ENCODE peak calls at places on chromosomes 7 and 10, in six cellular contexts. One of them, this sample, is unnamed.
A peak's percentile ranks its signal among the peaks of the same experiment; 100 is the strongest.

GRCh38 chr10:119370046-119370770 is 162.8 kb downstream of the GRK5 start:
- DNase-seq in astrocyte of the spinal cord: peak; percentile 70
- DNase-seq in HCT116: no peak
- DNase-seq in fibroblast of lung: peak; percentile 69
- DNase-seq in right atrium auricular region: peak; percentile 85
- DNase-seq in CD4-positive, alpha-beta T cell: no peak
- DNase-seq in this sample: no peak

GRCh38 chr7:159048656-159049055 is 96.0 kb downstream of the VIPR2 start:
- DNase-seq in astrocyte of the spinal cord: no peak
- DNase-seq in HCT116: no peak
- DNase-seq in fibroblast of lung: no peak
- DNase-seq in right atrium auricular region: no peak
- DNase-seq in CD4-positive, alpha-beta T cell: no peak
- DNase-seq in this sample: no peak

GRCh38 chr7:27185013-27185707 is at the start of gene HOXA11:
- DNase-seq in astrocyte of the spinal cord: no peak
- DNase-seq in HCT116: no peak
- DNase-seq in fibroblast of lung: no peak
- DNase-seq in right atrium auricular region: no peak
- DNase-seq in CD4-positive, alpha-beta T cell: no peak
- DNase-seq in this sample: no peak

GRCh38 chr10:79063071-79063491 is 5.7 kb upstream of the ZMIZ1 start:
- DNase-seq in astrocyte of the spinal cord: no peak
- DNase-seq in HCT116: no peak
- DNase-seq in fibroblast of lung: no peak
- DNase-seq in right atrium auricular region: no peak
- DNase-seq in CD4-positive, alpha-beta T cell: no peak
- DNase-seq in this sample: no peak

GRCh38 chr7:41582116-41582515 is 120.8 kb downstream of the INHBA start:
- DNase-seq in astrocyte of the spinal cord: no peak
- DNase-seq in HCT116: no peak
- DNase-seq in fibroblast of lung: peak; percentile 49
- DNase-seq in right atrium auricular region: no peak
- DNase-seq in CD4-positive, alpha-beta T cell: no peak
- DNase-seq in this sample: no peak

GRCh38 chr7:129786179-129786514 is 166.6 kb downstream of the UBE2H start:
- DNase-seq in astrocyte of the spinal cord: no peak
- DNase-seq in HCT116: no peak
- DNase-seq in fibroblast of lung: no peak
- DNase-seq in right atrium auricular region: no peak
- DNase-seq in CD4-positive, alpha-beta T cell: no peak
- DNase-seq in this sample: no peak

GRCh38 chr7:51369746-51370145 is 53.1 kb upstream of the COBL start:
- DNase-seq in astrocyte of the spinal cord: peak; percentile 3
- DNase-seq in HCT116: no peak
- DNase-seq in fibroblast of lung: no peak
- DNase-seq in right atrium auricular region: no peak
- DNase-seq in CD4-positive, alpha-beta T cell: no peak
- DNase-seq in this sample: no peak

GRCh38 chr7:96311967-96312366 is 9.9 kb downstream of the SLC25A13 start:
- DNase-seq in astrocyte of the spinal cord: no peak
- DNase-seq in HCT116: no peak
- DNase-seq in fibroblast of lung: peak; percentile 20
- DNase-seq in right atrium auricular region: no peak
- DNase-seq in CD4-positive, alpha-beta T cell: no peak
- DNase-seq in this sample: no peak

GRCh38 chr10:97571622-97572021 is 957 bp upstream of the ANKRD2 start:
- DNase-seq in astrocyte of the spinal cord: no peak
- DNase-seq in HCT116: no peak
- DNase-seq in fibroblast of lung: no peak
- DNase-seq in right atrium auricular region: no peak
- DNase-seq in CD4-positive, alpha-beta T cell: no peak
- DNase-seq in this sample: no peak

GRCh38 chr10:129192344-129193128 is 274.5 kb upstream of the MGMT start:
- DNase-seq in astrocyte of the spinal cord: no peak
- DNase-seq in HCT116: no peak
- DNase-seq in fibroblast of lung: no peak
- DNase-seq in right atrium auricular region: peak; percentile 82
- DNase-seq in CD4-positive, alpha-beta T cell: no peak
- DNase-seq in this sample: no peak

GRCh38 chr10:130956251-130956650 is 355.3 kb downstream of the TCERG1L start:
- DNase-seq in astrocyte of the spinal cord: no peak
- DNase-seq in HCT116: no peak
- DNase-seq in fibroblast of lung: no peak
- DNase-seq in right atrium auricular region: no peak
- DNase-seq in CD4-positive, alpha-beta T cell: no peak
- DNase-seq in this sample: peak; percentile 63

GRCh38 chr10:29120216-29120615 is 168.7 kb upstream of the LYZL1 start:
- DNase-seq in astrocyte of the spinal cord: peak; percentile 58
- DNase-seq in HCT116: no peak
- DNase-seq in fibroblast of lung: peak; percentile 85
- DNase-seq in right atrium auricular region: no peak
- DNase-seq in CD4-positive, alpha-beta T cell: no peak
- DNase-seq in this sample: no peak

GRCh38 chr7:30225863-30226361 is 58.5 kb upstream of the ZNRF2 start:
- DNase-seq in astrocyte of the spinal cord: peak; percentile 72
- DNase-seq in HCT116: peak; percentile 31
- DNase-seq in fibroblast of lung: peak; percentile 86
- DNase-seq in right atrium auricular region: no peak
- DNase-seq in CD4-positive, alpha-beta T cell: no peak
- DNase-seq in this sample: no peak

GRCh38 chr7:91263359-91264082 is 712 bp upstream of the FZD1 start:
- DNase-seq in astrocyte of the spinal cord: no peak
- DNase-seq in HCT116: no peak
- DNase-seq in fibroblast of lung: no peak
- DNase-seq in right atrium auricular region: no peak
- DNase-seq in CD4-positive, alpha-beta T cell: no peak
- DNase-seq in this sample: no peak

GRCh38 chr10:44757551-44758205 is 153.5 kb upstream of the TMEM72 start:
- DNase-seq in astrocyte of the spinal cord: no peak
- DNase-seq in HCT116: no peak
- DNase-seq in fibroblast of lung: no peak
- DNase-seq in right atrium auricular region: no peak
- DNase-seq in CD4-positive, alpha-beta T cell: no peak
- DNase-seq in this sample: no peak

GRCh38 chr10:110618206-110618605 is 25.9 kb upstream of the RBM20 start:
- DNase-seq in astrocyte of the spinal cord: no peak
- DNase-seq in HCT116: no peak
- DNase-seq in fibroblast of lung: no peak
- DNase-seq in right atrium auricular region: no peak
- DNase-seq in CD4-positive, alpha-beta T cell: no peak
- DNase-seq in this sample: no peak

GRCh38 chr10:91652364-91652763 is 19.5 kb upstream of the PPP1R3C start:
- DNase-seq in astrocyte of the spinal cord: peak; percentile 91
- DNase-seq in HCT116: peak; percentile 86
- DNase-seq in fibroblast of lung: peak; percentile 100
- DNase-seq in right atrium auricular region: no peak
- DNase-seq in CD4-positive, alpha-beta T cell: no peak
- DNase-seq in this sample: no peak

GRCh38 chr10:101042118-101042517 is 11.1 kb downstream of the SFXN3 start:
- DNase-seq in astrocyte of the spinal cord: no peak
- DNase-seq in HCT116: no peak
- DNase-seq in fibroblast of lung: no peak
- DNase-seq in right atrium auricular region: no peak
- DNase-seq in CD4-positive, alpha-beta T cell: no peak
- DNase-seq in this sample: no peak

GRCh38 chr10:94211187-94211529 is 151.6 kb downstream of the NOC3L start:
- DNase-seq in astrocyte of the spinal cord: no peak
- DNase-seq in HCT116: no peak
- DNase-seq in fibroblast of lung: no peak
- DNase-seq in right atrium auricular region: no peak
- DNase-seq in CD4-positive, alpha-beta T cell: no peak
- DNase-seq in this sample: no peak

GRCh38 chr10:34486008-34486407 is 329.1 kb downstream of the PARD3 start:
- DNase-seq in astrocyte of the spinal cord: no peak
- DNase-seq in HCT116: no peak
- DNase-seq in fibroblast of lung: no peak
- DNase-seq in right atrium auricular region: no peak
- DNase-seq in CD4-positive, alpha-beta T cell: no peak
- DNase-seq in this sample: no peak

GRCh38 chr7:73612598-73613269 is 11.6 kb downstream of the MLXIPL start:
- DNase-seq in astrocyte of the spinal cord: peak; percentile 37
- DNase-seq in HCT116: no peak
- DNase-seq in fibroblast of lung: peak; percentile 25
- DNase-seq in right atrium auricular region: no peak
- DNase-seq in CD4-positive, alpha-beta T cell: no peak
- DNase-seq in this sample: no peak
- TF ChIP-seq CTCF in astrocyte of the spinal cord: peak; percentile 27
- TF ChIP-seq CTCF in HCT116: peak; percentile 29
- TF ChIP-seq CTCF in fibroblast of lung: no peak
- TF ChIP-seq CTCF in right atrium auricular region: no peak
- TF ChIP-seq CTCF in CD4-positive, alpha-beta T cell: no peak
- TF ChIP-seq CTCF in this sample: peak; percentile 20

GRCh38 chr10:19668104-19668503 is 148.1 kb upstream of the PLXDC2 start:
- DNase-seq in astrocyte of the spinal cord: no peak
- DNase-seq in HCT116: no peak
- DNase-seq in fibroblast of lung: no peak
- DNase-seq in right atrium auricular region: no peak
- DNase-seq in CD4-positive, alpha-beta T cell: no peak
- DNase-seq in this sample: no peak

GRCh38 chr10:19659920-19660655 is 156.1 kb upstream of the PLXDC2 start:
- DNase-seq in astrocyte of the spinal cord: peak; percentile 38
- DNase-seq in HCT116: no peak
- DNase-seq in fibroblast of lung: peak; percentile 73
- DNase-seq in right atrium auricular region: no peak
- DNase-seq in CD4-positive, alpha-beta T cell: no peak
- DNase-seq in this sample: no peak

GRCh38 chr10:19658131-19658530 is 158.1 kb upstream of the PLXDC2 start:
- DNase-seq in astrocyte of the spinal cord: peak; percentile 28
- DNase-seq in HCT116: no peak
- DNase-seq in fibroblast of lung: peak; percentile 62
- DNase-seq in right atrium auricular region: no peak
- DNase-seq in CD4-positive, alpha-beta T cell: no peak
- DNase-seq in this sample: no peak

GRCh38 chr10:19658622-19659233 is 157.5 kb upstream of the PLXDC2 start:
- DNase-seq in astrocyte of the spinal cord: peak; percentile 46
- DNase-seq in HCT116: no peak
- DNase-seq in fibroblast of lung: peak; percentile 76
- DNase-seq in right atrium auricular region: no peak
- DNase-seq in CD4-positive, alpha-beta T cell: no peak
- DNase-seq in this sample: no peak

GRCh38 chr10:19663344-19663743 is 152.9 kb upstream of the PLXDC2 start:
- DNase-seq in astrocyte of the spinal cord: no peak
- DNase-seq in HCT116: no peak
- DNase-seq in fibroblast of lung: no peak
- DNase-seq in right atrium auricular region: no peak
- DNase-seq in CD4-positive, alpha-beta T cell: no peak
- DNase-seq in this sample: no peak
- TF ChIP-seq CTCF in astrocyte of the spinal cord: no peak
- TF ChIP-seq CTCF in HCT116: no peak
- TF ChIP-seq CTCF in fibroblast of lung: no peak
- TF ChIP-seq CTCF in right atrium auricular region: no peak
- TF ChIP-seq CTCF in CD4-positive, alpha-beta T cell: no peak
- TF ChIP-seq CTCF in this sample: no peak

GRCh38 chr10:31619410-31620095 is 300.5 kb downstream of the ZEB1 start:
- DNase-seq in astrocyte of the spinal cord: no peak
- DNase-seq in HCT116: no peak
- DNase-seq in fibroblast of lung: no peak
- DNase-seq in right atrium auricular region: no peak
- DNase-seq in CD4-positive, alpha-beta T cell: no peak
- DNase-seq in this sample: no peak

GRCh38 chr10:31623466-31623865 is 304.4 kb downstream of the ZEB1 start:
- DNase-seq in astrocyte of the spinal cord: no peak
- DNase-seq in HCT116: no peak
- DNase-seq in fibroblast of lung: no peak
- DNase-seq in right atrium auricular region: peak; percentile 74
- DNase-seq in CD4-positive, alpha-beta T cell: no peak
- DNase-seq in this sample: no peak

GRCh38 chr10:31621733-31622132 is 302.7 kb downstream of the ZEB1 start:
- DNase-seq in astrocyte of the spinal cord: no peak
- DNase-seq in HCT116: no peak
- DNase-seq in fibroblast of lung: no peak
- DNase-seq in right atrium auricular region: no peak
- DNase-seq in CD4-positive, alpha-beta T cell: no peak
- DNase-seq in this sample: no peak

GRCh38 chr10:31620236-31621151 is 301.5 kb downstream of the ZEB1 start:
- DNase-seq in astrocyte of the spinal cord: peak; percentile 64
- DNase-seq in HCT116: no peak
- DNase-seq in fibroblast of lung: peak; percentile 93
- DNase-seq in right atrium auricular region: peak; percentile 85
- DNase-seq in CD4-positive, alpha-beta T cell: no peak
- DNase-seq in this sample: no peak

DNA sequence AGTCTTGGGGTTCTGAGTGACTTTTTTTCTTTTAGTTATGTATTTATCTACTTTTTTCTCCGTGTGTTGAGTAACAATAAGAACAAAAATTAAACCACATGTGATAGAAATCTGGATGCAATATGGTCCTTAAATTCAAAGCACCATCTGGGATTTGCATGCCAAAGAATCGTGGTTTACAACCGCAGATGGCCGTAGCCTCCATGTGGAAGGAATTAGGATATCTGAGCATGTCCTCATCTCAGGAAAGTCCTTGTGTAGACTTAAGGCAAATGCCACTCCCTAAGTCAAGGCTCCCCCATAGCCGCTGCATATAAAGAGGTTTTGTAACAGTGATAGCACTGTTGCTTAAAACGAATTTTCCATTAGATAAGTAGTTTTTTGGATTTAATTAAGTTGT is 304.0 kb downstream of the ZEB1 start:
- DNase-seq in astrocyte of the spinal cord: peak; percentile 29
- DNase-seq in HCT116: no peak
- DNase-seq in fibroblast of lung: peak; percentile 68
- DNase-seq in right atrium auricular region: no peak
- DNase-seq in CD4-positive, alpha-beta T cell: no peak
- DNase-seq in this sample: no peak
- TF ChIP-seq CTCF in astrocyte of the spinal cord: no peak
- TF ChIP-seq CTCF in HCT116: no peak
- TF ChIP-seq CTCF in fibroblast of lung: peak; percentile 59
- TF ChIP-seq CTCF in right atrium auricular region: no peak
- TF ChIP-seq CTCF in CD4-positive, alpha-beta T cell: no peak
- TF ChIP-seq CTCF in this sample: peak; percentile 11

GRCh38 chr7:76233538-76234281 is 32.0 kb downstream of the SRRM3 start:
- DNase-seq in astrocyte of the spinal cord: no peak
- DNase-seq in HCT116: no peak
- DNase-seq in fibroblast of lung: no peak
- DNase-seq in right atrium auricular region: no peak
- DNase-seq in CD4-positive, alpha-beta T cell: no peak
- DNase-seq in this sample: no peak

GRCh38 chr7:76232698-76233097 is 31.0 kb downstream of the SRRM3 start:
- DNase-seq in astrocyte of the spinal cord: no peak
- DNase-seq in HCT116: no peak
- DNase-seq in fibroblast of lung: no peak
- DNase-seq in right atrium auricular region: no peak
- DNase-seq in CD4-positive, alpha-beta T cell: no peak
- DNase-seq in this sample: no peak

GRCh38 chr7:76234931-76235441 is 33.3 kb downstream of the SRRM3 start:
- DNase-seq in astrocyte of the spinal cord: peak; percentile 81
- DNase-seq in HCT116: peak; percentile 74
- DNase-seq in fibroblast of lung: peak; percentile 81
- DNase-seq in right atrium auricular region: no peak
- DNase-seq in CD4-positive, alpha-beta T cell: peak; percentile 64
- DNase-seq in this sample: peak; percentile 90

GRCh38 chr7:76236226-76236625 is 34.5 kb downstream of the SRRM3 start:
- DNase-seq in astrocyte of the spinal cord: no peak
- DNase-seq in HCT116: no peak
- DNase-seq in fibroblast of lung: no peak
- DNase-seq in right atrium auricular region: no peak
- DNase-seq in CD4-positive, alpha-beta T cell: no peak
- DNase-seq in this sample: no peak

DNA sequence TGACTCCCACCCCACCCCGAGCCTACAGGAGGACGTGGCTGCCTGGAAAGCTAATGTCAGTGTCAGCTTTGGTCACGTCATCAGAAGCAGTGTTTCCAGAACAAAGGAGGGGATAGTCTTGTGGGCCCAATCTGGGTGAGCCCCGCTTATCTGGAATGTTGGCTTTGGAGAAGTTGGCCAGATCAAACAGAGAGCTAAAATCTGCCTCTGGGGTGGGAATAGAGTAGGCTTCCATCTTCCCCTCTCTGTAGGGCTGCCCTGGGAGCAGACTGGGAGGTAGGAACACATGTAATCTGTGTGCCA is 32.5 kb downstream of the SRRM3 start:
- DNase-seq in astrocyte of the spinal cord: no peak
- DNase-seq in HCT116: no peak
- DNase-seq in fibroblast of lung: no peak
- DNase-seq in right atrium auricular region: no peak
- DNase-seq in CD4-positive, alpha-beta T cell: no peak
- DNase-seq in this sample: no peak
- TF ChIP-seq CTCF in astrocyte of the spinal cord: no peak
- TF ChIP-seq CTCF in HCT116: no peak
- TF ChIP-seq CTCF in fibroblast of lung: no peak
- TF ChIP-seq CTCF in right atrium auricular region: no peak
- TF ChIP-seq CTCF in CD4-positive, alpha-beta T cell: no peak
- TF ChIP-seq CTCF in this sample: no peak

This sample was measured in osteocyte.